ENCODE peak calls at places on chromosomes 6 and 20, in five cellular contexts. Z is IMR-90, P is A549, D is HepG2, R is WTC11. T is an unnamed sample.

GRCh38 chr20:59146801-59147118 is 16.9 kb upstream of the ZNF831 start:
- DNase-seq in Z (no peak), P (no peak), D (no peak), R (no peak), T (peak; percentile 45)

GRCh38 chr20:45500022-45500421 is 15.4 kb downstream of the SPINT3 start:
- DNase-seq in Z (no peak), P (no peak), D (peak; percentile 27), R (no peak), T (no peak)

GRCh38 chr6:169719117-169719516 is 5.2 kb downstream of the PHF10 start:
- DNase-seq in Z (peak; percentile 50), P (no peak), D (no peak), R (no peak), T (no peak)

GRCh38 chr6:74598473-74599393 is 607.1 kb downstream of the COL12A1 start:
- DNase-seq in Z (peak; percentile 50), P (peak; percentile 10), D (no peak), R (no peak), T (no peak)

GRCh38 chr20:47326718-47327137 is 29.8 kb downstream of the ZMYND8 start:
- DNase-seq in Z (peak; percentile 85), P (no peak), D (no peak), R (no peak), T (no peak)

GRCh38 chr6:98653171-98653570 is 181.2 kb upstream of the POU3F2 start:
- DNase-seq in Z (no peak), P (no peak), D (no peak), R (no peak), T (no peak)

GRCh38 chr20:16349518-16350295 is 223.5 kb downstream of the KIF16B start:
- DNase-seq in Z (peak; percentile 23), P (no peak), D (no peak), R (no peak), T (peak; percentile 32)

GRCh38 chr6:133132583-133132982 is 108.6 kb upstream of the EYA4 start:
- DNase-seq in Z (no peak), P (no peak), D (no peak), R (no peak), T (peak; percentile 11)

GRCh38 chr20:684676-685319 is 9.2 kb upstream of the SCRT2 start:
- DNase-seq in Z (no peak), P (no peak), D (no peak), R (no peak), T (no peak)

GRCh38 chr6:98054453-98054852 is 771.4 kb upstream of the MMS22L start:
- DNase-seq in Z (peak; percentile 1), P (no peak), D (no peak), R (no peak), T (no peak)

GRCh38 chr20:35607003-35607735 is 8.5 kb upstream of the SPAG4 start:
- DNase-seq in Z (no peak), P (no peak), D (no peak), R (no peak), T (no peak)

GRCh38 chr6:148495029-148495428 is 152.4 kb downstream of the SASH1 start:
- DNase-seq in Z (no peak), P (no peak), D (no peak), R (no peak), T (no peak)

GRCh38 chr20:19072988-19073387 is 139.5 kb upstream of the SLC24A3 start:
- DNase-seq in Z (no peak), P (no peak), D (no peak), R (no peak), T (no peak)

GRCh38 chr20:25047766-25048165 is 10.2 kb downstream of the ACSS1 start:
- DNase-seq in Z (no peak), P (no peak), D (no peak), R (no peak), T (no peak)

GRCh38 chr6:122449084-122449483 is 22.5 kb downstream of the SERINC1 start:
- DNase-seq in Z (no peak), P (no peak), D (no peak), R (no peak), T (no peak)

GRCh38 chr6:138997136-138997535 is 9.1 kb upstream of the REPS1 start:
- DNase-seq in Z (no peak), P (no peak), D (no peak), R (no peak), T (no peak)

GRCh38 chr6:7742214-7742613 is 16.3 kb downstream of the BMP6 start:
- DNase-seq in Z (no peak), P (no peak), D (no peak), R (no peak), T (no peak)

GRCh38 chr6:101433141-101433540 is 39.6 kb downstream of the GRIK2 start:
- DNase-seq in Z (no peak), P (no peak), D (no peak), R (no peak), T (no peak)

DNA sequence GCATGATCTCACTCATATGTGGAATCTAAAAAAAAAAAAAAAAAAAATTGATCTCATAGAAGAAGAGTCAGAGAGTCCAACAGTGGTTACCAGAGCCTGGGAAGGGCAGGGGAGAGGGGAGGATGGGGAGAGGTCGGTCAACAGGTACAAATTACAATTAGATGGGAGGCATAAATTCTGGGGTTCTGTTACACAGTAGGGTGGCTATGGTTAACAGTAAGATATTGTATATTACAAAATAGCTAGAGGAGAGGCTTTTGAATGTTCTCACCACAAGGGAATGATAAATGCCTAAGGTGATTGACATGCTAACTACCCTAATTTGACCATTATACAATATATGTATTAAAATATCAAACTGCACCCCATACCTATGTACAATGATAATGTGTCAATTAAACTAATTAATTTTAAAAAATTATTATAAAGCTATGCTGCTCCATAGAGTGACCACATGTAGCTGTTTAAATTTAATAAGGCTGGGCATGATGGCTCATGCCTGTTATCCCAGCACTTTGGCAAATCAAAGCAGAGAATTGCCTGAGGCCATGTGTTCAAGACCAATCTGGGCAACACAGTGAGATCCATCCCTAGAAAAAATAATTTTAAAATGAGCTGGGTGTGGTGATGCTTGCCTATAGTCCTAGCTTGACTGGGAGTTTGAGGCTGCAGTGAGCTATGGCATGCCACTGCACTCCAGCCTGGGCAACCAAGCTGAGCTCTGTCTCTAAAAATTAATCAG is 70.9 kb downstream of the SNX5 start:
- DNase-seq in Z (no peak), P (no peak), D (no peak), R (no peak), T (no peak)
- TF ChIP-seq USF2 in Z (no peak), P (no peak), D (no peak), R (no peak), T (no peak)

DNA sequence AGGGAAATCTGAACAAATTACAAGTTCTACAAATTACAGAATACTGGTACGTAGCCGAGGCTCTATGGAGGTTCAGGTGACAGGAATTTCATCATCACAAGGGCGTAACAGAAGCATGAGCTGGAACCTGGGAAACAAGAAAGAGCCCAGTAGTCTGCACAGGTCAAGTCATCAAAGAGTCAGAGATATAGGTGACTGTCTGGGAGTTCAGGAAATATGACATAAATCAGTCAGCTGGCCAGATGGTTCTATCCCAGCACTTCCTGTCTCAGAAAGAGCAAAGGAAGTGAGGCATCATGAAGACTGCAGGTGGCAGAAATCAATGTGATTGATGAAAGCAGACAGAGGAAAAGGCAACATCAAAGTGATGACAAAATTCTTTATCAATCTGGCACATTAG is 23.3 kb downstream of the MYCT1 start:
- DNase-seq in Z (peak; percentile 12), P (no peak), D (no peak), R (no peak), T (no peak)
- TF ChIP-seq USF2 in Z (no peak), P (no peak), D (no peak), R (no peak), T (no peak)

GRCh38 chr6:127299522-127300240 is 33.0 kb downstream of the RNF146 start:
- DNase-seq in Z (peak; percentile 28), P (no peak), D (no peak), R (no peak), T (no peak)
- TF ChIP-seq USF2 in Z (no peak), P (no peak), D (no peak), R (no peak), T (no peak)

DNA sequence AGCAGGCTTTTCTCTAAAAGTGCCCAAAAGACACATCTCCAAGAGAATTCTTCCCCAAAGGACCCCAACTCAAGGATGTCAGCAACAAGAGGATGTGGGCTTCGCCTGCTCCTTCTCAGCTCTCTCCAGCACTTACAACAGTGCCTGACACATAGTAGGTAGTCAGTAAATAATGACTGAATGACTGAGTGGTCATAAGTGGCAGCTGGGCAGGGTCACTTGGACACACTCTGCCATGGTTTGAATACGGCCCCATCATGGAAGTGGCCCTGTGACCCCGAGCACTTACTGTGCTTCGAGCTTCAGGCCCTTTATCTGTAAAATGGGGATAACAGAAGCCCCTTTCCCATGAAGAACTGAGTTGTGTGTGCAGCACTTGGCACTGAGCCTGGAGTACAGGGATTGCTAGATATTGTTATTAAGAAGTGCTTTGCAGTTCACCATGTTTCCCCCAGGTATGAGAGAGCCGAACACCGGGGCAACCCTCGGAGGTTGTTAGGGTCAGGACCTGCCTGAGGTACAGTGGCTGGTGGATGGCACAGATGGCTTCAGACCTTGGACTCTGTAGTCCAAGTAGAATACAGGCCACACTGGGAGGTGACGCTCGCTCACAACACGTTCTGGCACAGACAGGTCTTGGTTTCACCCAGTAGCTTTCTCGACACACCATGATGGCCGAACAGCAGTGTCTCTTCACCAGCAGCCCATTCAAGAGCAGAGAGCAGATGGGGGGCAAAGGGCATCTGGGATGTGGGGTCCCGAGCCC is 56.0 kb downstream of the NOL4L start:
- DNase-seq in Z (no peak), P (no peak), D (no peak), R (no peak), T (peak; percentile 5)
- TF ChIP-seq USF2 in Z (no peak), P (no peak), D (no peak), R (no peak), T (no peak)

GRCh38 chr6:3618300-3619041 is 133.0 kb downstream of the PXDC1 start:
- DNase-seq in Z (no peak), P (no peak), D (no peak), R (no peak), T (no peak)
- TF ChIP-seq USF2 in Z (no peak), P (no peak), D (no peak), R (no peak), T (no peak)

GRCh38 chr20:60249436-60249835 is 291.2 kb downstream of the CDH26 start:
- DNase-seq in Z (peak; percentile 98), P (peak; percentile 60), D (no peak), R (no peak), T (no peak)
- TF ChIP-seq USF2 in Z (no peak), P (no peak), D (no peak), R (no peak), T (no peak)

GRCh38 chr6:95866732-95867131 is 149.0 kb upstream of the FUT9 start:
- DNase-seq in Z (no peak), P (no peak), D (peak; percentile 41), R (peak; percentile 32), T (peak; percentile 17)
- TF ChIP-seq USF2 in Z (no peak), P (no peak), D (no peak), R (no peak), T (no peak)

T was measured in SK-N-SH.